ENCODE peak calls at places on chromosomes 6 and 20, in five cellular contexts. L is Caki2; F is CD14-positive monocyte; G is stimulated activated naive CD8-positive, alpha-beta T cell treated with anti-CD3 and anti-CD28 coated beads, Interleukin-15, Interleukin-2, amounts not matched to agents 100 U/mL and 50 U/mL, for 24 hours; Z is amygdala. T is an unnamed sample.

GRCh38 chr6:16766043-16766521 is 4.8 kb upstream of the ATXN1 start:
- DNase-seq in Z (no peak), F (peak; percentile 62), L (peak; percentile 94), G (peak; percentile 42), T (peak; percentile 72)

GRCh38 chr6:79446006-79446405 is 91.2 kb downstream of the LCA5 start:
- DNase-seq in L (no peak), G (no peak), Z (no peak), F (no peak), T (no peak)

GRCh38 chr6:54877713-54878317 is 31.2 kb downstream of the FAM83B start:
- DNase-seq in F (no peak), L (no peak), Z (no peak), G (no peak), T (no peak)

GRCh38 chr20:32213870-32214269 is 6.2 kb downstream of the POFUT1 start:
- DNase-seq in L (no peak), Z (no peak), F (no peak), G (no peak), T (no peak)

GRCh38 chr6:50236164-50236563 is 186.4 kb upstream of the DEFB112 start:
- DNase-seq in G (no peak), F (no peak), L (no peak), Z (no peak), T (no peak)

GRCh38 chr6:106253194-106253593 is 72.4 kb downstream of the ATG5 start:
- DNase-seq in Z (no peak), F (no peak), G (no peak), L (peak; percentile 87), T (no peak)

GRCh38 chr6:56954389-56955170 is at the start of gene BEND6:
- DNase-seq in F (no peak), G (peak; percentile 29), Z (no peak), L (peak; percentile 77), T (peak; percentile 59)

GRCh38 chr6:7165002-7165735 is 57.4 kb downstream of the RREB1 start:
- DNase-seq in Z (no peak), G (no peak), F (no peak), L (no peak), T (no peak)

GRCh38 chr6:35611235-35611634 is 77.5 kb downstream of the FKBP5 start:
- DNase-seq in Z (no peak), G (no peak), L (no peak), F (no peak), T (peak; percentile 59)

GRCh38 chr20:5696011-5696559 is 54.1 kb upstream of the SHLD1 start:
- DNase-seq in Z (no peak), G (no peak), F (no peak), L (no peak), T (no peak)

GRCh38 chr6:11586117-11586516 is 48.6 kb downstream of the TMEM170B start:
- DNase-seq in G (no peak), L (no peak), F (no peak), Z (no peak), T (no peak)

GRCh38 chr6:14142816-14143215 is 25.2 kb downstream of the CD83 start:
- DNase-seq in F (no peak), Z (no peak), G (no peak), L (no peak), T (no peak)

GRCh38 chr6:43671801-43672690 is 15.5 kb downstream of the MRPS18A start:
- DNase-seq in G (no peak), F (no peak), L (peak; percentile 26), Z (no peak), T (no peak)

T was measured in activated CD4-positive, alpha-beta memory T cell treated with anti-CD3 and anti-CD28 coated beads for 36 hours.